ENCODE peak calls at places on chromosomes 6 and 20, in nine cellular contexts. N, L, F, K, P, O, D, Z and V are unnamed samples.

GRCh38 chr20:53736757-53737403 is 143.2 kb upstream of the ZNF217 start:
- DNase-seq in N (no peak), L (peak; percentile 57), F (no peak), K (no peak), P (no peak), O (no peak), D (peak; percentile 16), Z (no peak), V (no peak)

GRCh38 chr6:168542301-168542700 is 101.3 kb downstream of the SMOC2 start:
- DNase-seq in N (no peak), L (no peak), F (no peak), K (no peak), P (no peak), O (no peak), D (no peak), Z (no peak), V (no peak)

GRCh38 chr6:149840345-149841075 is 23.6 kb downstream of the LRP11 start:
- DNase-seq in N (peak; percentile 89), L (peak; percentile 62), F (peak; percentile 92), K (peak; percentile 45), P (peak; percentile 89), O (no peak), D (peak; percentile 91), Z (peak; percentile 58), V (peak; percentile 82)

GRCh38 chr20:1826046-1826445 is 69.2 kb upstream of the SIRPA start:
- DNase-seq in N (no peak), L (no peak), F (no peak), K (no peak), P (no peak), O (no peak), D (no peak), Z (no peak), V (no peak)

GRCh38 chr6:35727935-35728662 is 8.7 kb upstream of the ARMC12 start:
- DNase-seq in N (peak; percentile 62), L (no peak), F (peak; percentile 89), K (peak; percentile 95), P (peak; percentile 96), O (peak; percentile 84), D (peak; percentile 95), Z (peak; percentile 91), V (peak; percentile 64)

GRCh38 chr20:47989957-47990356 is 204.7 kb upstream of the SULF2 start:
- DNase-seq in N (no peak), L (no peak), F (peak; percentile 56), K (no peak), P (no peak), O (no peak), D (peak; percentile 23), Z (no peak), V (no peak)

GRCh38 chr6:139250296-139251274 is 41.2 kb downstream of the TXLNB start:
- DNase-seq in N (peak; percentile 40), L (no peak), F (peak; percentile 33), K (peak; percentile 72), P (peak; percentile 48), O (peak; percentile 30), D (peak; percentile 65), Z (no peak), V (peak; percentile 84)

GRCh38 chr6:150201285-150201684 is 58.4 kb downstream of the PPP1R14C start:
- DNase-seq in N (no peak), L (no peak), F (no peak), K (no peak), P (no peak), O (no peak), D (no peak), Z (no peak), V (no peak)

GRCh38 chr6:30891450-30891723 is 7.1 kb downstream of the DDR1 start:
- DNase-seq in N (no peak), L (no peak), F (no peak), K (no peak), P (no peak), O (no peak), D (no peak), Z (no peak), V (peak; percentile 17)

GRCh38 chr20:6704132-6704861 is 63.2 kb upstream of the BMP2 start:
- DNase-seq in N (peak; percentile 50), L (no peak), F (no peak), K (no peak), P (no peak), O (no peak), D (peak; percentile 71), Z (no peak), V (no peak)

GRCh38 chr20:17635320-17635673 is 46.7 kb downstream of the RRBP1 start:
- DNase-seq in N (no peak), L (no peak), F (no peak), K (no peak), P (no peak), O (no peak), D (no peak), Z (no peak), V (no peak)

GRCh38 chr6:35025241-35026188 is 115.6 kb downstream of the TCP11 start:
- DNase-seq in N (no peak), L (no peak), F (no peak), K (no peak), P (no peak), O (no peak), D (peak; percentile 24), Z (no peak), V (no peak)

GRCh38 chr6:113819169-113819830 is 37.8 kb upstream of the MARCKS start:
- DNase-seq in N (peak; percentile 20), L (no peak), F (no peak), K (no peak), P (no peak), O (no peak), D (peak; percentile 85), Z (no peak), V (no peak)

DNA sequence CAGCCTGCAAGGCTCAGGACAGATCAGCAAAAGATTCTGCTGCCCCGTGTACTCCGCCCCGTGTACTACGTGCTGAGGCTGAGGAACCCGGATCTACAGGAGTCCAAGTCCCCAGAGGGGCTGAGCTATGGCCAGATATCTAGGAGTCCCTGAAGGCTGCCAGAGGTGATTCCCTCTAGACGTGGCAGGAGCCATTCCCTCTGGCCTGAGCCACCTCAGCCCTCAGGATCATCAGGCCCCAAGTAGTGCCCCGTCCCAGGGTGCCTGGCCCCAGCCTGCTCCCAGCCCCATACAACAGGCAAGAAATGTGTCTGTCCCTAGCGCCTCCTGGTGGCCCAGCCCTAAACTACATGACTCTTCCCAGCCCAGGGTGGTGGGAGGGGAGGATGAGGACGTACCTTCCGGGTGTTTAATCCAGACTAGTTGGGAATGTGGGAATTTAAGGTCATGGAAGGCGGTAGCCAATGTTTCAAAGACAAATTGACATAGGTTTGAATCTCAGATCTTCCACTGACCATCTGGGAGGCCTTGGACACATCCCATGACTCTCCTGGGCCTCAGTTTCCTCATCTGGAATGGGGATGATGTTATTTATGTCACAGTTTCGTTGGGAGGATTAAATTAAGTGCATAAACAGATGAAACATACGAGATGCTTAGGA is 49.4 kb upstream of the PTPN1 start:
- DNase-seq in N (peak; percentile 95), L (peak; percentile 74), F (peak; percentile 95), K (peak; percentile 93), P (peak; percentile 89), O (peak; percentile 72), D (peak; percentile 89), Z (peak; percentile 89), V (peak; percentile 93)
- H3K27ac ChIP-seq in N (peak overlapping the region; percentile 94), L (no peak overlapping the region), F (peak overlapping the region; percentile 63), K (no peak overlapping the region), P (no peak overlapping the region), O (no peak overlapping the region), D (peak overlapping the region; percentile 76), Z (peak overlapping the region; percentile 49), V (no peak overlapping the region)

GRCh38 chr6:158464483-158464882 is 95.4 kb upstream of the TMEM181 start:
- DNase-seq in N (no peak), L (no peak), F (no peak), K (no peak), P (no peak), O (no peak), D (no peak), Z (no peak), V (peak; percentile 94)
- H3K27ac ChIP-seq in N (no peak overlapping the region), L (no peak overlapping the region), F (no peak overlapping the region), K (no peak overlapping the region), P (no peak overlapping the region), O (no peak overlapping the region), D (no peak overlapping the region), Z (no peak overlapping the region), V (no peak overlapping the region)

GRCh38 chr6:154706389-154706788 is 26.8 kb upstream of the SCAF8 start:
- DNase-seq in N (no peak), L (no peak), F (no peak), K (no peak), P (no peak), O (no peak), D (no peak), Z (no peak), V (no peak)

GRCh38 chr6:154709621-154710020 is 23.6 kb upstream of the SCAF8 start:
- DNase-seq in N (no peak), L (no peak), F (no peak), K (no peak), P (no peak), O (no peak), D (no peak), Z (no peak), V (no peak)

GRCh38 chr6:154715449-154715848 is 17.8 kb upstream of the SCAF8 start:
- DNase-seq in N (no peak), L (no peak), F (no peak), K (no peak), P (no peak), O (no peak), D (no peak), Z (no peak), V (no peak)

GRCh38 chr6:154705471-154706113 is 27.6 kb upstream of the SCAF8 start:
- DNase-seq in N (no peak), L (peak; percentile 2), F (no peak), K (peak; percentile 21), P (no peak), O (no peak), D (no peak), Z (no peak), V (no peak)

GRCh38 chr6:154710689-154711088 is 22.5 kb upstream of the SCAF8 start:
- DNase-seq in N (no peak), L (no peak), F (no peak), K (no peak), P (no peak), O (no peak), D (no peak), Z (no peak), V (no peak)
- H3K27ac ChIP-seq in N (no peak overlapping the region), L (no peak overlapping the region), F (no peak overlapping the region), K (no peak overlapping the region), P (no peak overlapping the region), O (no peak overlapping the region), D (no peak overlapping the region), Z (no peak overlapping the region), V (no peak overlapping the region)

GRCh38 chr6:24985313-24985712 is 49.6 kb upstream of the RIPOR2 start:
- DNase-seq in N (no peak), L (no peak), F (no peak), K (no peak), P (no peak), O (no peak), D (no peak), Z (no peak), V (peak; percentile 67)

GRCh38 chr6:24980507-24981384 is 45.0 kb upstream of the RIPOR2 start:
- DNase-seq in N (no peak), L (no peak), F (no peak), K (no peak), P (no peak), O (no peak), D (no peak), Z (no peak), V (peak; percentile 67)

GRCh38 chr6:24982231-24982630 is 46.5 kb upstream of the RIPOR2 start:
- DNase-seq in N (no peak), L (no peak), F (no peak), K (no peak), P (no peak), O (no peak), D (no peak), Z (no peak), V (no peak)

GRCh38 chr6:24981385-24981758 is 45.6 kb upstream of the RIPOR2 start:
- DNase-seq in N (no peak), L (no peak), F (no peak), K (no peak), P (no peak), O (no peak), D (no peak), Z (no peak), V (peak; percentile 76)
- H3K27ac ChIP-seq in N (no peak overlapping the region), L (no peak overlapping the region), F (no peak overlapping the region), K (no peak overlapping the region), P (no peak overlapping the region), O (no peak overlapping the region), D (no peak overlapping the region), Z (peak overlapping the region; percentile 1), V (peak overlapping the region; percentile 95)